ENCODE peak calls at places on chromosomes 5 and 9, in ten cellular contexts. U is ovary; I is neuronal stem cell; V is mesendoderm; G is body of pancreas; Y is effector memory CD4-positive, alpha-beta T cell; L is heart left ventricle; W is tibial nerve; T is mucosa of descending colon; F is K562. N is an unnamed sample. For H3K4me1, the result is how much of the 10 kb centered on the place peaks cover.

GRCh38 chr9:87181670-87182069 is 234.4 kb upstream of the GAS1 start:
- DNase-seq in T (no peak), F (no peak), U (no peak), V (no peak), G (no peak), L (no peak), Y (no peak), I (no peak), W (no peak), N (no peak)

GRCh38 chr5:79488775-79489174 is 25.2 kb downstream of the HOMER1 start:
- DNase-seq in U (no peak), W (no peak), V (no peak), L (no peak), G (no peak), I (no peak), T (no peak), F (no peak), Y (no peak), N (no peak)

GRCh38 chr5:112412370-112412769 is 6.7 kb downstream of the EPB41L4A start:
- DNase-seq in F (no peak), L (no peak), U (no peak), V (no peak), Y (no peak), T (no peak), G (no peak), I (no peak), W (no peak), N (no peak)

GRCh38 chr5:176535101-176535654 is 2.0 kb downstream of the RNF44 start:
- DNase-seq in L (no peak), T (peak), U (no peak), F (no peak), I (no peak), V (peak), W (no peak), Y (peak), G (peak), N (no peak)

GRCh38 chr9:96554326-96554725 is 65.3 kb downstream of the CDC14B start:
- DNase-seq in T (no peak), Y (no peak), I (no peak), W (no peak), G (no peak), U (no peak), V (no peak), L (no peak), F (no peak), N (peak)

GRCh38 chr5:112119527-112119926 is 299.6 kb downstream of the EPB41L4A start:
- DNase-seq in T (no peak), W (no peak), Y (no peak), V (peak), F (no peak), G (no peak), U (no peak), I (no peak), L (no peak), N (no peak)

GRCh38 chr9:84874583-84874982 is 205.1 kb downstream of the NTRK2 start:
- DNase-seq in V (no peak), T (no peak), Y (no peak), W (no peak), L (no peak), G (no peak), U (no peak), F (no peak), I (no peak), N (peak)

GRCh38 chr9:126650830-126651341 is 37.2 kb downstream of the LMX1B start:
- DNase-seq in U (no peak), T (no peak), G (no peak), F (no peak), Y (no peak), I (no peak), W (no peak), L (no peak), V (no peak), N (no peak)

GRCh38 chr5:135211083-135211790 is 177.2 kb upstream of the PITX1 start:
- DNase-seq in F (no peak), Y (no peak), U (no peak), L (no peak), G (no peak), V (no peak), W (no peak), T (no peak), I (no peak), N (no peak)

GRCh38 chr9:137294091-137294683 is 7.9 kb downstream of the NRARP start:
- DNase-seq in W (no peak), L (no peak), G (peak), T (no peak), V (peak), F (peak), I (no peak), Y (no peak), U (peak), N (no peak)

GRCh38 chr9:114261987-114262386 is 60.9 kb upstream of the ORM1 start:
- DNase-seq in U (no peak), F (no peak), T (no peak), G (no peak), I (no peak), V (no peak), W (no peak), L (no peak), Y (no peak), N (no peak)

GRCh38 chr5:132774896-132775295 is 2.1 kb downstream of the SEPTIN8 start:
- DNase-seq in W (no peak), U (no peak), G (no peak), F (no peak), L (no peak), I (no peak), Y (no peak), T (no peak), V (no peak), N (no peak)

GRCh38 chr9:127116946-127117345 is 5.5 kb downstream of the ANGPTL2 start:
- DNase-seq in V (peak), L (no peak), T (no peak), U (no peak), F (no peak), G (no peak), W (no peak), Y (no peak), I (no peak), N (no peak)

GRCh38 chr9:83503881-83504280 is 34.3 kb downstream of the FRMD3 start:
- DNase-seq in V (no peak), U (no peak), T (no peak), F (no peak), G (no peak), W (no peak), I (no peak), Y (no peak), L (no peak), N (no peak)

GRCh38 chr5:97231025-97231636 is 48.1 kb upstream of the RIOK2 start:
- DNase-seq in F (peak), T (no peak), Y (no peak), V (peak), W (no peak), U (peak), G (peak), I (peak), L (no peak), N (peak)

GRCh38 chr9:4515958-4516375 is 25.7 kb downstream of the SLC1A1 start:
- DNase-seq in L (no peak), U (no peak), V (no peak), Y (no peak), T (no peak), F (no peak), G (no peak), I (no peak), W (no peak), N (no peak)

DNA sequence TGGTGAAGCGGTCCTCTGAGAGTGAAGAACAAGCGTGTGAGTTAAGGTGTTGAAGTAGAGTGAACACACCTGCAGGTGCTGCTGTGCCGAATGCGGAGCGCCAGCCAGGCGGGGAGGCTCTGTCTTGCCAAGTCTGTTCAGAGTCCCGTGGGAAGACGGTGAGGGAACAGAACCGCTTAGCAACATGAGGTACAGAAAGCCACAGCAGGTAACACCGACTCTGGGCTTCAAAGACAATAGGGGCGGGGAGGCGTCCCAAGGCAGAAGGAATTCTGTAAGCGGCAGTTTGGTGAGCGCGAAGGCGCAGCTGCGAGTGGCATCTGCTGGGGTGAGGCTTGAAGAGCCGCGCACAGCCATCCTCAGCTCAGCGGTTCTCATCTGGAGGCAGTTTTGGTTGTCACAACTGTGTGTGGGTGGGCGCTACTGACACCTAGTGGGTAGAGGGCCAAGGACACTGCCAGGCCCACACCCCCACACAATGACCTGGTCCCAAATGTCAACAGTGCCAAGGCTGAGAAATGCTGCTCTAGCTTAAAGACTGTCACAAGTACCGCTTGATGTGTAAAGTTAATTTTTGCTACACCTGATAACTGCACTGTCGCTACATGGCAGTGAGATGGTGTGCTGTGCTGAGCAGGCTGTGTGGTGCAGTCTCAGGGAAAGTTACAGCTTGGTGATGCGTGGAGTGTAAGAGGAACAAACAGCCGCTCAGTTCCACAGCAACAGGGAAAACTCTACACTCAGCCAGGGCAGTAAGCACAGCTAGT is 67.4 kb upstream of the TBC1D9B start:
- DNase-seq in Y (no peak), L (no peak), G (peak), V (peak), F (peak), U (no peak), W (no peak), T (peak), I (peak), N (peak)
- H3K4me1 ChIP-seq in Y (under half), L (under half), G (under half), V (under half), F (under half), U (under half), W (under half), T (under half), I (under half), N (under half)

GRCh38 chr9:110340306-110340705 is 2.6 kb upstream of the TXNDC8 start:
- DNase-seq in Y (no peak), U (no peak), L (no peak), I (no peak), T (no peak), G (no peak), V (peak), W (no peak), F (no peak), N (peak)
- H3K4me1 ChIP-seq in Y (under half), U (under half), L (under half), I (under half), T (under half), G (under half), V (under half), W (under half), F (under half), N (under half)

GRCh38 chr9:79588488-79588887 is 16.7 kb downstream of the TLE4 start:
- DNase-seq in Y (no peak), I (no peak), G (no peak), V (no peak), T (no peak), W (no peak), F (no peak), U (no peak), L (no peak), N (no peak)
- H3K4me1 ChIP-seq in Y (under half), I (under half), G (under half), V (under half), T (under half), W (under half), F (under half), U (under half), L (under half), N (under half)

GRCh38 chr9:134437417-134438203 is 111.4 kb downstream of the RXRA start:
- DNase-seq in L (no peak), T (no peak), F (no peak), G (no peak), V (no peak), W (no peak), I (no peak), Y (no peak), U (peak), N (no peak)
- H3K4me1 ChIP-seq in L (half or more), T (under half), F (under half), G (half or more), V (under half), W (half or more), I (under half), Y (under half), U (under half), N (under half)

DNA sequence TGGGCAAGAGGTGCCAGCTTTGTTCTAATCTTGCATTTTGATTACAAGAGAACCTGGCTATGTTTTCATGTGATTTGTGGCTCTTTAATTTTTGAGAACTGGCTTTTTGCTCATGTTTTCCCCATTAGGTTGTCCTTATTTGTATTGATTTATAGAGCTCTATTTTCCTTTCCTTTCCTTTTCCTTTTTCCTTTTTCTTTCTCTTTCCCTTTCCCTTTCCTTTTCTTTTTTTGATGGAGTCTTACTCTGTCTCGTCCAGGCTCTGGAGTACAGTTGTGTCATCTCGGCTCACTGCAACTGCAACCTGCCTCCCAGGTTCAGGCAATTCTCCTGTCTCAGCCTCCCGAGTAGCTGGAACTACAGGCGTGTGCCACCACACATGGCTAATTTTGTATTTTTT is 55.5 kb downstream of the GPBP1 start:
- DNase-seq in I (no peak), F (no peak), Y (no peak), V (no peak), W (no peak), U (no peak), T (no peak), G (no peak), L (no peak), N (no peak)
- H3K4me1 ChIP-seq in I (under half), F (under half), Y (under half), V (under half), W (under half), U (under half), T (under half), G (under half), L (under half), N (under half)

DNA sequence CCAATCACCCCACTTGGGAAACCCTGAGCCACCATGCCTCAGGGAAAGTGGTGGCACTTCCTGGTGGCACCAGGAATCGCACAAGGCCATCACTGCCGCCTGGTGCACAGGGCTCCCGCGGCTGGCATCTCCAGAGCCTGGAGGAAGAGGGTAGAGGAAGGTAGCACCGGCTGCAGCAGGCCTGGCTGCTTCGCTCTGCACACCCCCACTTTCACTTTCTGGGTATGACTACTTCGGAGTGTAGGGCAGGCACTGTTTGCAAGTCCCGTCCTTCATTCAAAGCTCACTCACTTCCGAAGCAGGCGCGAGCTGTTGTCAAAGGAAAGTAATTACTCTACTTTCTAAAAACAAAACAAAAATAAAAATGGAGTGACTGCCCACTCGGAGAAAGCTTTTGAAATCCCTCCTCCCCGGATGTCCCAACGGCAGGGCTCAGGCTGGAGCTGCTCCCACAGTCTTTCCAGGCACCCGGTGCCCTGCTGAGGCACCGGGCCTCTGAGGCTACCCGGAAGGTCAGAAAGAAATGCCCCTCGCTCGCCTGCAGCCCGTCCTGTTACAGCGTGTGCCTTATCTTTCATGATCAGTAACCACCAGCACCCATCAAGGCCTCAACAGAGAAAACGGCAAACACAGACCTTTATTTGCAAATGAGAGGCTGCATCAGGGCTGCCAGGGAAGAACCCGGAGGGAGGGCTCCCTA is 2.0 kb downstream of the BRD3 start:
- DNase-seq in T (peak), G (peak), W (no peak), F (peak), U (no peak), Y (peak), L (peak), I (no peak), V (peak), N (no peak)
- H3K4me1 ChIP-seq in T (under half), G (half or more), W (under half), F (half or more), U (under half), Y (under half), L (under half), I (under half), V (under half), N (under half)

N was measured in cardiac muscle cell.